ENCODE peak calls at places on chromosome 10, in five cellular contexts. S is HCT116, J is K562, Q is SK-N-SH, G is HepG2. Z is an unnamed sample.

GRCh38 chr10:126511917-126512487 is 123.7 kb upstream of the ADAM12 start:
- DNase-seq in S (no peak), Q (no peak), J (no peak), G (no peak), Z (no peak)

GRCh38 chr10:114801411-114801813 is 20.2 kb upstream of the FHIP2A start:
- DNase-seq in G (no peak), Q (no peak), S (no peak), J (no peak), Z (no peak)

GRCh38 chr10:20247858-20248257 is 431.6 kb downstream of the PLXDC2 start:
- DNase-seq in J (no peak), G (no peak), Q (no peak), S (no peak), Z (no peak)

GRCh38 chr10:63783882-63784281 is 262.7 kb downstream of the REEP3 start:
- DNase-seq in J (no peak), G (no peak), S (no peak), Q (peak), Z (no peak)

GRCh38 chr10:111089293-111089692 is 12.5 kb downstream of the ADRA2A start:
- DNase-seq in S (no peak), G (no peak), Q (no peak), J (no peak), Z (no peak)

GRCh38 chr10:230758-231157 is 95.5 kb downstream of the ZMYND11 start:
- DNase-seq in Q (peak), G (peak), J (peak), S (peak), Z (no peak)

GRCh38 chr10:132458595-132459251 is 61.7 kb downstream of the PWWP2B start:
- DNase-seq in G (no peak), J (peak), S (no peak), Q (peak), Z (peak)

GRCh38 chr10:1059902-1060301 is 3.7 kb downstream of the WDR37 start:
- DNase-seq in Q (no peak), S (no peak), J (no peak), G (no peak), Z (no peak)

GRCh38 chr10:112981553-112981952 is 31.5 kb downstream of the TCF7L2 start:
- DNase-seq in Q (peak), J (no peak), S (no peak), G (no peak), Z (no peak)

GRCh38 chr10:132415956-132416355 is 19.0 kb downstream of the PWWP2B start:
- DNase-seq in G (no peak), S (no peak), J (no peak), Q (no peak), Z (no peak)

GRCh38 chr10:3002304-3002703 is 65.0 kb upstream of the PFKP start:
- DNase-seq in Q (no peak), S (no peak), G (no peak), J (no peak), Z (no peak)

GRCh38 chr10:43222296-43222695 is 44.6 kb downstream of the RASGEF1A start:
- DNase-seq in Q (no peak), G (no peak), J (no peak), S (no peak), Z (no peak)

GRCh38 chr10:47421057-47421952 is 37.2 kb upstream of the ZNF488 start:
- DNase-seq in J (no peak), S (peak), G (no peak), Q (no peak), Z (no peak)

GRCh38 chr10:129741280-129741977 is 222.6 kb downstream of the EBF3 start:
- DNase-seq in J (no peak), Q (no peak), S (no peak), G (no peak), Z (no peak)

GRCh38 chr10:17244712-17245365 is 16.8 kb downstream of the VIM start:
- DNase-seq in J (peak), S (no peak), G (no peak), Q (no peak), Z (no peak)

GRCh38 chr10:86152354-86152753 is 214.2 kb downstream of the GRID1 start:
- DNase-seq in S (no peak), J (no peak), G (no peak), Q (no peak), Z (no peak)

GRCh38 chr10:125002423-125003145 is 60.7 kb downstream of the ZRANB1 start:
- DNase-seq in S (no peak), Q (peak), J (no peak), G (no peak), Z (no peak)

GRCh38 chr10:126375926-126376554 is 12.2 kb downstream of the ADAM12 start:
- DNase-seq in J (no peak), Q (no peak), S (no peak), G (no peak), Z (no peak)

GRCh38 chr10:98956576-98957260 is 278.9 kb downstream of the HPSE2 start:
- DNase-seq in G (no peak), S (no peak), J (no peak), Q (no peak), Z (no peak)

GRCh38 chr10:103553743-103554487 is 60.4 kb downstream of the NEURL1 start:
- DNase-seq in S (no peak), J (no peak), G (no peak), Q (no peak), Z (no peak)

GRCh38 chr10:98321203-98321780 is 53.3 kb upstream of the LOXL4 start:
- DNase-seq in Q (no peak), G (no peak), S (no peak), J (no peak), Z (no peak)

GRCh38 chr10:178208-178607 is 43.0 kb downstream of the ZMYND11 start:
- DNase-seq in J (peak), G (peak), Q (peak), S (peak), Z (peak)

GRCh38 chr10:55062349-55062748 is 261.3 kb upstream of the PCDH15 start:
- DNase-seq in S (no peak), Q (no peak), J (no peak), G (no peak), Z (no peak)

GRCh38 chr10:29163746-29164145 is 125.1 kb upstream of the LYZL1 start:
- DNase-seq in J (no peak), S (no peak), Q (no peak), G (no peak), Z (no peak)

GRCh38 chr10:68684413-68684812 is 36.6 kb upstream of the CCAR1 start:
- DNase-seq in Q (no peak), G (no peak), J (no peak), S (no peak), Z (no peak)

GRCh38 chr10:90023950-90024349 is 322.6 kb downstream of the KIF20B start:
- DNase-seq in S (no peak), Q (no peak), J (no peak), G (no peak), Z (no peak)

GRCh38 chr10:102150970-102151773 is 1.0 kb upstream of the NOLC1 start:
- DNase-seq in J (peak), S (no peak), G (peak), Q (no peak), Z (no peak)

GRCh38 chr10:32105782-32106382 is 49.7 kb upstream of the KIF5B start:
- DNase-seq in S (no peak), J (no peak), Q (no peak), G (peak), Z (no peak)

GRCh38 chr10:86963341-86963919 is 4.9 kb upstream of the ADIRF start:
- DNase-seq in J (no peak), G (no peak), S (no peak), Q (no peak), Z (no peak)

GRCh38 chr10:82242778-82243177 is 367.8 kb downstream of the NRG3 start:
- DNase-seq in J (no peak), Q (no peak), S (no peak), G (no peak), Z (no peak)

GRCh38 chr10:1203216-1203615 is 147.0 kb downstream of the WDR37 start:
- DNase-seq in G (no peak), S (no peak), J (no peak), Q (no peak), Z (no peak)

GRCh38 chr10:43370671-43371215 is 693 bp upstream of the FXYD4 start:
- DNase-seq in J (no peak), Q (no peak), G (no peak), S (no peak), Z (no peak)

GRCh38 chr10:119205926-119206602 is 1.3 kb upstream of the GRK5 start:
- DNase-seq in J (peak), S (no peak), G (peak), Q (peak), Z (no peak)

GRCh38 chr10:110118891-110119621 is 88.3 kb upstream of the MXI1 start:
- DNase-seq in Q (no peak), G (no peak), S (no peak), J (no peak), Z (no peak)

DNA sequence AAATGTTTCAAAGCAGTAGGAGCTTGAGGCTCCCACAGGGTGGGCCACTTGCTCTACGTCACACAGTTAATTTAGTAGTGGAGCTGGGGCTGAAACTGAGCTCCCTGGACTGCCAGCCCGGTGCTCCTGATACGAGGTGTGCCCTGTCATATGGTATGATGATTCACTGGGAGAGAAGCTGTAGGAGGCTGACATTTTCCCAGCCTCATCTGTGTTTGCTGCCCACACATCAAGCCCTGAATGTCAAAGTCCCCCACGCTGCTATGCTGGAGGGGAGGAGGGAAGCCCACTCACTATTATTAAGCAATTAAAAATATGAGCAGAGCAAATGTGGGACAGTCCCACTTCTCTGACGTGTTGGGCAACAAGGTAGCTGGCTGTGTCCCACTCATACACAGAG is 81.2 kb upstream of the SORCS3 start:
- DNase-seq in J (no peak), S (no peak), Q (no peak), G (no peak), Z (no peak)
- TF ChIP-seq JUND in J (no peak), S (no peak), Q (no peak), G (no peak), Z (no peak)

GRCh38 chr10:75405201-75406143 is 3.9 kb upstream of the ZNF503 start:
- DNase-seq in S (no peak), G (peak), Q (peak), J (no peak), Z (no peak)
- TF ChIP-seq JUND in S (no peak), G (no peak), Q (no peak), J (no peak), Z (no peak)

GRCh38 chr10:36764823-36765222 is 360.6 kb upstream of the ANKRD30A start:
- DNase-seq in J (no peak), S (no peak), Q (no peak), G (no peak), Z (no peak)

GRCh38 chr10:36759111-36759805 is 366.1 kb upstream of the ANKRD30A start:
- DNase-seq in Q (no peak), J (no peak), G (no peak), S (no peak), Z (no peak)
- TF ChIP-seq JUND in Q (peak), J (no peak), G (no peak), S (no peak), Z (no peak)

GRCh38 chr10:14200645-14201534 is 129.8 kb downstream of the FRMD4A start:
- DNase-seq in Q (peak), J (peak), G (no peak), S (no peak), Z (peak)
- TF ChIP-seq JUND in Q (no peak), J (no peak), G (no peak), S (no peak), Z (no peak)

GRCh38 chr10:61232780-61233179 is 220.4 kb downstream of the TMEM26 start:
- DNase-seq in S (no peak), Q (no peak), J (no peak), G (no peak), Z (no peak)
- TF ChIP-seq JUND in S (no peak), Q (no peak), J (no peak), G (no peak), Z (no peak)

DNA sequence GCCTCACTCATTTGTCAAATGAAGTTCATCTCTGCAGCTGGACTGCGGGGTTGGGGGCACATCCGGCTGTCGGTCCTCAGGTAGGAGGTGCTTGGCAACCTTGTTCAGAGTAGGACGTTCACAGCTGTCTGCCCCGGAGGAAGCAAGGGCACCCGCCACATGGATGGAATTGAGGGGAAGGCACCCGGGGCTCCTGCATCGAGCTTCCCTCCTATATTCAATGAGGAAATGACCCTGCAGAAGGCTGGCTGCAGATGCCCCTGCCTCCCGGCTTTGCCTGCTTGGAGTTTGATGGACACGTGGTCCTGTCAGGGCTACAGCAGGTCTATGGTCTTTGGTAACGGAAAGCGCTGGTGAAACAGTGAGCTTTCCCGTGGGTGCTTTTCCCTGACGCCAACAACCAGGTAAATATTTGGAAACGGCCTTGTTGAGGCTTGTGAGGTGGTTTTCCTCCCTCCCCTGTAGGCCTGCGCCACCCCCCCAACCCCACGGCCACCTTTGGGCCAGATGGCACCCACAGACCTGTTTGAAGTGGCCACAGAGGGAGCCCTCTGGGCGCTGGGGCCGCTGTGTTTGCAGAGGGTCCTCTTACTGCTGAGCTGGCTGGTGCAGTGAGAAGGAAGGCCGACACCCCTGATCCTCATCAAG is 32.9 kb downstream of the HTRA1 start:
- DNase-seq in Q (no peak), S (no peak), G (no peak), J (no peak), Z (no peak)
- TF ChIP-seq JUND in Q (no peak), S (no peak), G (no peak), J (no peak), Z (no peak)

GRCh38 chr10:72263613-72264241 is 10.0 kb upstream of the DDIT4 start:
- DNase-seq in G (peak), S (no peak), J (no peak), Q (no peak), Z (peak)
- TF ChIP-seq JUND in G (no peak), S (no peak), J (no peak), Q (no peak), Z (no peak)